ENCODE peak calls at places on chromosomes 5 and 9, in four cellular contexts. One of them, this sample, is unnamed.

GRCh38 chr5:10695759-10696543 is 65.1 kb downstream of the DAP start:
- DNase-seq in HepG2: no peak
- DNase-seq in K562: no peak
- DNase-seq in GM12878: no peak
- DNase-seq in this sample: no peak

GRCh38 chr5:170219615-170220014 is 13.2 kb upstream of the C5orf58 start:
- DNase-seq in HepG2: no peak
- DNase-seq in K562: no peak
- DNase-seq in GM12878: no peak
- DNase-seq in this sample: no peak

GRCh38 chr5:96374653-96375052 is 58.4 kb downstream of the PCSK1 start:
- DNase-seq in HepG2: no peak
- DNase-seq in K562: no peak
- DNase-seq in GM12878: no peak
- DNase-seq in this sample: no peak

GRCh38 chr9:78123808-78124207 is 92.2 kb upstream of the GNAQ start:
- DNase-seq in HepG2: no peak
- DNase-seq in K562: no peak
- DNase-seq in GM12878: no peak
- DNase-seq in this sample: no peak

GRCh38 chr9:38380872-38381534 is 11.5 kb upstream of the ALDH1B1 start:
- DNase-seq in HepG2: peak
- DNase-seq in K562: peak
- DNase-seq in GM12878: no peak
- DNase-seq in this sample: no peak

GRCh38 chr5:61342066-61342465 is 10.0 kb downstream of the ZSWIM6 start:
- DNase-seq in HepG2: no peak
- DNase-seq in K562: no peak
- DNase-seq in GM12878: no peak
- DNase-seq in this sample: no peak

GRCh38 chr5:40988761-40989510 is 79.6 kb downstream of the C7 start:
- DNase-seq in HepG2: peak
- DNase-seq in K562: no peak
- DNase-seq in GM12878: no peak
- DNase-seq in this sample: no peak

GRCh38 chr9:94081864-94082468 is 2.3 kb upstream of the PTPDC1 start:
- DNase-seq in HepG2: no peak
- DNase-seq in K562: no peak
- DNase-seq in GM12878: no peak
- DNase-seq in this sample: no peak

GRCh38 chr9:98231770-98232478 is 23.5 kb downstream of the TBC1D2 start:
- DNase-seq in HepG2: no peak
- DNase-seq in K562: no peak
- DNase-seq in GM12878: no peak
- DNase-seq in this sample: no peak

GRCh38 chr5:108278285-108279240 is 103.3 kb downstream of the FBXL17 start:
- DNase-seq in HepG2: no peak
- DNase-seq in K562: no peak
- DNase-seq in GM12878: no peak
- DNase-seq in this sample: no peak

GRCh38 chr9:35406183-35406959 is 83.5 kb upstream of the RUSC2 start:
- DNase-seq in HepG2: no peak
- DNase-seq in K562: peak
- DNase-seq in GM12878: no peak
- DNase-seq in this sample: no peak

GRCh38 chr5:662751-663435 is 30.3 kb downstream of the TPPP start:
- DNase-seq in HepG2: no peak
- DNase-seq in K562: no peak
- DNase-seq in GM12878: no peak
- DNase-seq in this sample: no peak

GRCh38 chr5:135387629-135387960 is 11.4 kb downstream of the MACROH2A1 start:
- DNase-seq in HepG2: no peak
- DNase-seq in K562: peak
- DNase-seq in GM12878: no peak
- DNase-seq in this sample: no peak

GRCh38 chr5:180611140-180611850 is 20.0 kb upstream of the SCGB3A1 start:
- DNase-seq in HepG2: peak
- DNase-seq in K562: peak
- DNase-seq in GM12878: no peak
- DNase-seq in this sample: no peak

GRCh38 chr5:35194636-35195471 is 35.4 kb downstream of the PRLR start:
- DNase-seq in HepG2: peak
- DNase-seq in K562: no peak
- DNase-seq in GM12878: peak
- DNase-seq in this sample: no peak

GRCh38 chr5:168433982-168434381 is 52.3 kb upstream of the RARS1 start:
- DNase-seq in HepG2: no peak
- DNase-seq in K562: no peak
- DNase-seq in GM12878: no peak
- DNase-seq in this sample: no peak

GRCh38 chr5:107203231-107203630 is 467.5 kb downstream of the EFNA5 start:
- DNase-seq in HepG2: no peak
- DNase-seq in K562: no peak
- DNase-seq in GM12878: no peak
- DNase-seq in this sample: no peak

GRCh38 chr9:95938724-95939123 is 63.2 kb downstream of the ERCC6L2 start:
- DNase-seq in HepG2: no peak
- DNase-seq in K562: no peak
- DNase-seq in GM12878: no peak
- DNase-seq in this sample: no peak

DNA sequence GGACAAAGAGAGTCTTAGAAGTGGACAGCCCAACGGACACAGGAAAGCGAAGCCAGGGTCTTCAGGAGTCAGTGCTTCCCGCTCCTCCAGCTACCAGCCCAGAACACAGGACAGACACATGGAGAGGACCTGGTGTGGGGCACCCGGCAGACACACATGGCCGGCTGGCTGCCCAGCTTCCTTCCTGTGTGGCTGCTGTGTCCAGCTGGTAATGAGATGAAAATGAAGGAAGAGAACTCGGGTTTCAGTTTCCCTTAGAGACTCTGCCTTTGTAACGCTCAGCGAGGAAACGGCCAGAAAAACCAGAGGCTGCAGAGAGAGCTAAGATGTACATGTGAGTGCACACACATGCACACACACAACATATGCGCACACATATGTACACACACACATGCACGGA is 87.5 kb downstream of the SECISBP2 start:
- DNase-seq in HepG2: no peak
- DNase-seq in K562: no peak
- DNase-seq in GM12878: no peak
- DNase-seq in this sample: no peak
- TF ChIP-seq TARDBP in HepG2: no peak
- TF ChIP-seq TARDBP in K562: no peak
- TF ChIP-seq TARDBP in GM12878: no peak
- TF ChIP-seq TARDBP in this sample: no peak

DNA sequence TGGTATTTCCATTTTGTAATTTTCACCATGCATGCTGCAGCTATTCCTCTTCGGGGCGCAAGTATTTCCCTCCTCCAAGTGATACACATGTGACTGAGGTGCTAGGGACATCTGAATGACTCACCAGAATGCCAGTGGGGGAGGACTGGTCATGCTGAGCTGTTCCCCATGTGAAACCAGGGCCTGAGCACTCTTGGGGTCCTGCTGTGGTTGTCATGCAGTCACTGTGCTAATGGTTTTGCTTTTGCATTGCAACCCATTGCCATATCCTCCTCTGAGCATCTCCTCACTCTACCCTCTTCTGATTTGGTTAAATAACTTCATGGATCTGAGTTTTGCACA is 35.2 kb downstream of the ITK start:
- DNase-seq in HepG2: no peak
- DNase-seq in K562: no peak
- DNase-seq in GM12878: no peak
- DNase-seq in this sample: no peak
- TF ChIP-seq TARDBP in HepG2: no peak
- TF ChIP-seq TARDBP in K562: no peak
- TF ChIP-seq TARDBP in GM12878: no peak
- TF ChIP-seq TARDBP in this sample: no peak

DNA sequence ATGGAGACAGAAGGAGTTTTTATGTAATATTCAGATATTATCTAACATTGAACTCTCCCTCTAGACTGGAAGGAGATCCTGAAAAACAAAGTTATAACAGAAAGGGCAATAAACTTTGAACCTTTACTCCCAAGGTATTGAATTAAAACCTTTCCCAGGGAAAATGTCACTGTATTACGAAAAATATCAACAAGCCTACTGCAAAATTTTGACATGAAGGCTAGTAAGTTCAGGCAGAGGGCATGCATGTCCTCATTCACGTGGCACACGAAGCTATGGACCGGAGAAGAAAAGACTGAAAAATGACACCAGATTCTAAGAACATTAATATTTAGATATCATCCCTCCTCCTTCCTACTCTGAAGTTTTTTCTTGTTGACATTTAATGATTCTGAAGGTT is 638.8 kb downstream of the LRRC70 start:
- DNase-seq in HepG2: no peak
- DNase-seq in K562: no peak
- DNase-seq in GM12878: no peak
- DNase-seq in this sample: no peak
- TF ChIP-seq TARDBP in HepG2: no peak
- TF ChIP-seq TARDBP in K562: no peak
- TF ChIP-seq TARDBP in GM12878: no peak
- TF ChIP-seq TARDBP in this sample: no peak

GRCh38 chr5:67020231-67020630 is 176.4 kb downstream of the CD180 start:
- DNase-seq in HepG2: no peak
- DNase-seq in K562: no peak
- DNase-seq in GM12878: no peak
- DNase-seq in this sample: no peak

GRCh38 chr5:67025437-67025836 is 171.2 kb downstream of the CD180 start:
- DNase-seq in HepG2: no peak
- DNase-seq in K562: no peak
- DNase-seq in GM12878: no peak
- DNase-seq in this sample: no peak

GRCh38 chr5:67021522-67022316 is 174.9 kb downstream of the CD180 start:
- DNase-seq in HepG2: no peak
- DNase-seq in K562: no peak
- DNase-seq in GM12878: no peak
- DNase-seq in this sample: no peak

GRCh38 chr5:67026278-67026677 is 170.3 kb downstream of the CD180 start:
- DNase-seq in HepG2: no peak
- DNase-seq in K562: no peak
- DNase-seq in GM12878: no peak
- DNase-seq in this sample: no peak

DNA sequence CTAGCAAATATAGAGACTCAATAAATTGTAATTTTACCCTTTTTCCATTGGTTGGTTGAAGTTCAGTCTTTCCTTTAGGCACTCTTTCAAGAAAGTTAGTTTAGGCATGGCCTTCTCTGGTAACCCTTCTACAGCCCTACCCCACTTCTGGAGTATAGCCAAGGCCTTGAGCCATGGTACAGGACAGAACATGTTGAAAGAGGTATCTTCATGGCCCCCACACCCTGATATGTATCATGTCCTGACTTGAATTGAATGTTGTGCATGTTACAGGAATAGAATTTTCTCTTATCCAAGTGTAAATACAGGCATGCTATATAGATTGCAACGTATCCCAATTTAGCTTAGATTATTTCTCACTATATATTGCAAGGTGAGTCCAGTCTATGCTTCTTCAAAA is 175.6 kb downstream of the CD180 start:
- DNase-seq in HepG2: no peak
- DNase-seq in K562: no peak
- DNase-seq in GM12878: no peak
- DNase-seq in this sample: no peak
- TF ChIP-seq TARDBP in HepG2: no peak
- TF ChIP-seq TARDBP in K562: no peak
- TF ChIP-seq TARDBP in GM12878: no peak
- TF ChIP-seq TARDBP in this sample: no peak

GRCh38 chr5:24365406-24365805 is 279.4 kb downstream of the CDH10 start:
- DNase-seq in HepG2: no peak
- DNase-seq in K562: no peak
- DNase-seq in GM12878: no peak
- DNase-seq in this sample: no peak

GRCh38 chr5:24367211-24367610 is 277.6 kb downstream of the CDH10 start:
- DNase-seq in HepG2: no peak
- DNase-seq in K562: no peak
- DNase-seq in GM12878: no peak
- DNase-seq in this sample: no peak

GRCh38 chr5:24368121-24368520 is 276.7 kb downstream of the CDH10 start:
- DNase-seq in HepG2: no peak
- DNase-seq in K562: no peak
- DNase-seq in GM12878: no peak
- DNase-seq in this sample: no peak

GRCh38 chr5:24363789-24364534 is 280.8 kb downstream of the CDH10 start:
- DNase-seq in HepG2: no peak
- DNase-seq in K562: no peak
- DNase-seq in GM12878: no peak
- DNase-seq in this sample: no peak

GRCh38 chr5:24364711-24365110 is 280.1 kb downstream of the CDH10 start:
- DNase-seq in HepG2: no peak
- DNase-seq in K562: no peak
- DNase-seq in GM12878: no peak
- DNase-seq in this sample: no peak
- TF ChIP-seq TARDBP in HepG2: no peak
- TF ChIP-seq TARDBP in K562: no peak
- TF ChIP-seq TARDBP in GM12878: no peak
- TF ChIP-seq TARDBP in this sample: no peak

DNA sequence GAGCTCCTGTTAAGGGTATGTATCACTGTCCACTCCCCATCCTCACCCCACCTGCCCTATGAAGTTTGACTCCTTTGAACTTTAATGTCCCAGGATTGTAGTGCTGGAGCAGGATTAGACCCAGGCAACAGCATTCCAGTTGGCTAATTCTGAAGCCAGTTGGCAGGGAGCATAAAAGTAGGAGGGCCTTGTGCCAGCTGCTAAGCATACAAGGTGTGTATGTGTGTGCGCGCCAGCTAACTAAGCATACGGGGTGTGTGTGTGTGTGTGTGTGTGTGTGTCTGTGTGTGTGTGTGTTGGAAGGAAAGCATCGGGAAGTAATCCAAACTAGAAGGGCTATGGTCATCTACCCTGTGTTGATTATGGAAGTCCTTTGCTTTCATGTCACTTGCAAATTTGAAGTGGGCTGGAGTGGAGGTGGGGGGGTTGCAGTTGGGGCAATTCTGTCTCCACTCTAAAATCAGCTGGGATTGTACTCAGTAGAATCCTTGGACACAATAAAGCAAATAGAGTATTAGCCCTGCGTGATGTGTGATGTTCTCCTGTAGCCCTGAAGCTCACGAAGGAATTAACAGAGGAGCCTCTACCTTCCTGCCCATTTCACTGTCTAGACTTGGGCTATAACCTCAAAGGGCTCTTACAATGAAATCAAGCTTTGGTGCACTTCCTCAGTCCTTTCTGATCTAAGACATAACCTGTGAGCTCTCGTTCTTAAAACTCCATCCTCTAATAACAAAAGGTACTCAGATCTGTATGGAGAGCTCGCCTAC is 26.9 kb downstream of the HMGCR start:
- DNase-seq in HepG2: no peak
- DNase-seq in K562: no peak
- DNase-seq in GM12878: no peak
- DNase-seq in this sample: no peak
- TF ChIP-seq TARDBP in HepG2: peak
- TF ChIP-seq TARDBP in K562: no peak
- TF ChIP-seq TARDBP in GM12878: peak
- TF ChIP-seq TARDBP in this sample: no peak